ENCODE peak calls at places on chromosome 4, in five cellular contexts. C is OCI-LY7, K is neural progenitor cell, S is mesenchymal stem cell, M is heart right ventricle. O is an unnamed sample. For H3K4me1 and H3K36me3, the result is how much of the 10 kb centered on the place peaks cover.

GRCh38 chr4:24091632-24092240 is 201.9 kb upstream of the PPARGC1A start:
- DNase-seq in C (no peak), K (no peak), S (no peak), M (no peak), O (no peak)

GRCh38 chr4:8599657-8600056 is 7.1 kb downstream of the CPZ start:
- DNase-seq in C (no peak), K (no peak), S (peak), M (no peak), O (no peak)

GRCh38 chr4:3199661-3200422 is 49.1 kb upstream of the MSANTD1 start:
- DNase-seq in C (no peak), K (no peak), S (no peak), M (no peak), O (no peak)

GRCh38 chr4:176306837-176307590 is 12.8 kb upstream of the SPCS3 start:
- DNase-seq in C (no peak), K (no peak), S (no peak), M (no peak), O (no peak)

GRCh38 chr4:10100734-10101216 is 15.8 kb downstream of the WDR1 start:
- DNase-seq in C (no peak), K (no peak), S (no peak), M (no peak), O (no peak)

GRCh38 chr4:48073567-48074103 is 57.1 kb downstream of the NIPAL1 start:
- DNase-seq in C (no peak), K (no peak), S (no peak), M (no peak), O (no peak)

GRCh38 chr4:180617203-180617602 is 1626.0 kb upstream of the TENM3 start:
- DNase-seq in C (no peak), K (no peak), S (peak), M (no peak), O (peak)

GRCh38 chr4:78962597-78963115 is 23.4 kb upstream of the PAQR3 start:
- DNase-seq in C (no peak), K (no peak), S (no peak), M (no peak), O (no peak)

GRCh38 chr4:162011039-162011438 is 152.8 kb downstream of the FSTL5 start:
- DNase-seq in C (no peak), K (no peak), S (peak), M (no peak), O (no peak)

GRCh38 chr4:3527101-3527913 is 4.9 kb downstream of the LRPAP1 start:
- DNase-seq in C (no peak), K (no peak), S (no peak), M (no peak), O (no peak)

GRCh38 chr4:159012381-159012780 is 90.5 kb upstream of the RAPGEF2 start:
- DNase-seq in C (no peak), K (no peak), S (peak), M (no peak), O (no peak)

GRCh38 chr4:135598151-135598550 is 1396.6 kb upstream of the PABPC4L start:
- DNase-seq in C (no peak), K (no peak), S (no peak), M (no peak), O (no peak)

GRCh38 chr4:1330761-1331590 is 16.0 kb upstream of the UVSSA start:
- DNase-seq in C (no peak), K (no peak), S (no peak), M (no peak), O (no peak)

GRCh38 chr4:155759372-155760252 is 791 bp downstream of the GUCY1B1 start:
- DNase-seq in C (no peak), K (peak), S (peak), M (peak), O (peak)

GRCh38 chr4:3449574-3450534 is 8.1 kb downstream of the HGFAC start:
- DNase-seq in C (no peak), K (no peak), S (no peak), M (no peak), O (no peak)

GRCh38 chr4:39151120-39151713 is 31.1 kb upstream of the WDR19 start:
- DNase-seq in C (peak), K (no peak), S (peak), M (no peak), O (no peak)

GRCh38 chr4:94536649-94537464 is 85.1 kb downstream of the PDLIM5 start:
- DNase-seq in C (no peak), K (peak), S (no peak), M (no peak), O (peak)

GRCh38 chr4:165464813-165465381 is 86.1 kb downstream of the CPE start:
- DNase-seq in C (peak), K (peak), S (peak), M (no peak), O (no peak)

GRCh38 chr4:119028296-119028695 is 107.3 kb upstream of the MYOZ2 start:
- DNase-seq in C (no peak), K (no peak), S (no peak), M (no peak), O (no peak)
- H3K4me3 ChIP-seq in C (no peak), K (no peak), S (peak), M (no peak), O (no peak)

DNA sequence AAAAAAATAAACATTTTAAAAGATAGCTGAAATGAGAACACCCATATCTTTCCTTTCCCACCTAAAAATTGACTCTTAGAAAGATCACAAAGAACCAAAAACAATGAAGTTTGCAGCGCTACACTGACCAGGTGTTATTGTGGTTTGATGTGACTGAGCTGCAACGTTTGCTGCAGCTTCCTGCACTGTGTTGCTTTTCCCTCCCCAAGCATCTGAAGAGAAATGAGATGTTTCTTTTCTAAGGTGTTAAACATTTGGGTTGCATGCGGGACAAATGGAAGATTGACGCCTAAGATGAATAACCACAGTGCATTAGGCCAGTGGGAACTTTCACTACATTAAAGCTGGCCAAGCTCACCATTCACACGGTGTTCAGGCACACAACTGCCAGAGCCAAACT is 8.9 kb downstream of the LEF1 start:
- DNase-seq in C (peak), K (no peak), S (no peak), M (no peak), O (no peak)
- H3K4me1 ChIP-seq in C (half or more), K (under half), S (under half), M (under half), O (under half)

GRCh38 chr4:82430193-82431025 is at the start of the genes ENOPH1 and HNRNPDL:
- DNase-seq in C (peak), K (peak), S (peak), M (peak), O (peak)
- H3K36me3 ChIP-seq in C (half or more), K (under half), S (under half), M (under half), O (under half)

DNA sequence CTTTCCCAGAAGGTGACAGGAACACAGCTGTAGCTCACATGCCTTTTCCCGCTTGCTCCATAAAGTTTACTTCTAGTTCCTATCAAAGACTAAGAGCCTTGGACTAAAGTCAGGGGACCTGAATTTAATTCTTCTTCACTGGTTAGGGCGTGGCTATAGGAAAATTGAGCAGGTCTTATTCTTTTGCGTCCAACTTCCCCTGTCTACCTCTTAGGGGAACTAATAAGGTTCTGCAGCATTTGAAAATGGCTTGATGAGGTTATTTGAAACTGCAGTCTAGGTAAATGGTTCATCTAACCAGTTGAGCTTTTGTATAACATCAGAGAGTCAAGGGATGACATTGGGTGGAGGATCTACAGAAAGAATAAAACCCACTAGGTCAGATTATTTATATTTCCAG is 2.6 kb downstream of the ARHGAP10 start:
- DNase-seq in C (no peak), K (no peak), S (no peak), M (no peak), O (no peak)
- H3K4me3 ChIP-seq in C (no peak), K (no peak), S (peak), M (peak), O (no peak)

GRCh38 chr4:40621592-40622512 is 7.8 kb downstream of the RBM47 start:
- DNase-seq in C (peak), K (no peak), S (peak), M (peak), O (no peak)
- H3K4me1 ChIP-seq in C (under half), K (under half), S (under half), M (under half), O (under half)

GRCh38 chr4:128868758-128869157 is 59.3 kb downstream of the JADE1 start:
- DNase-seq in C (no peak), K (no peak), S (no peak), M (no peak), O (no peak)
- H3K36me3 ChIP-seq in C (half or more), K (under half), S (under half), M (under half), O (half or more)

GRCh38 chr4:174554329-174554728 is 32.0 kb upstream of the HPGD start:
- DNase-seq in C (no peak), K (no peak), S (no peak), M (no peak), O (no peak)
- H3K4me3 ChIP-seq in C (no peak), K (no peak), S (peak), M (no peak), O (no peak)

GRCh38 chr4:6946497-6946896 is 36.9 kb downstream of the TBC1D14 start:
- DNase-seq in C (no peak), K (no peak), S (no peak), M (no peak), O (no peak)

GRCh38 chr4:6944311-6945051 is 34.9 kb downstream of the TBC1D14 start:
- DNase-seq in C (no peak), K (no peak), S (peak), M (no peak), O (no peak)

GRCh38 chr4:6943012-6943869 is 33.6 kb downstream of the TBC1D14 start:
- DNase-seq in C (no peak), K (peak), S (peak), M (no peak), O (no peak)

GRCh38 chr4:6943870-6944195 is 34.2 kb downstream of the TBC1D14 start:
- DNase-seq in C (no peak), K (no peak), S (no peak), M (no peak), O (no peak)

GRCh38 chr4:6945052-6945409 is 35.4 kb downstream of the TBC1D14 start:
- DNase-seq in C (no peak), K (peak), S (no peak), M (no peak), O (no peak)
- H3K4me1 ChIP-seq in C (under half), K (under half), S (under half), M (under half), O (under half)

DNA sequence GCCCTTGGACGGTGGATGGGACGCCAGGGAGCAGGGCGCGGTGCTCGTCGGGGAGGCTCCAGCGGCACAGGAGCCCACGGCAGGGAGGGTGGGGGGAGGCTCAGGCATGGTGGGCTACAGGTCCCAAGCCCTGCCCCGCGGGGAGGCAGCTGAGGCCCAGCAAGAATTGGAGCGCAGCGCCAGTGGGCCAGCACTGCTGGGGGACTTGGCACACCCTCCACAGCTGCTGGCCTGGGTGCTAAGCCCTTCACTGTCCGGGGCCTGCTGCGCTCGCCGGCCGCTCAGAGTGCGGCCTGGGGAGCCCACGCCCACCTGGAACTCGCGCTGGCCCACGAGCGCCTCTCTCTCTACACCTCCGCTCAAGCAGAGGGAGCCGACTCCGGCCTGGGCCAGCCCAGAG is 8.6 kb downstream of the CD38 start:
- DNase-seq in C (no peak), K (no peak), S (no peak), M (no peak), O (no peak)
- H3K36me3 ChIP-seq in C (half or more), K (under half), S (under half), M (under half), O (under half)